ENCODE peak calls at places on chromosomes 2 and 18, in eight cellular contexts. B, T, A, O, X, Z, P and W are unnamed samples.

GRCh38 chr18:74608681-74609080 is 11.0 kb downstream of the ZNF407 start:
- DNase-seq in B (no peak), T (no peak), A (no peak), O (no peak), X (no peak), Z (peak), P (no peak), W (no peak)

GRCh38 chr2:22355816-22356433 is 1029.1 kb upstream of the KLHL29 start:
- DNase-seq in B (peak), T (peak), A (no peak), O (no peak), X (no peak), Z (peak), P (no peak), W (peak)

GRCh38 chr2:139122711-139123158 is 342.5 kb upstream of the NXPH2 start:
- DNase-seq in B (no peak), T (no peak), A (no peak), O (no peak), X (peak), Z (no peak), P (peak), W (peak)

GRCh38 chr2:186554850-186555785 is 34.7 kb upstream of the ITGAV start:
- DNase-seq in B (no peak), T (no peak), A (no peak), O (peak), X (no peak), Z (no peak), P (no peak), W (peak)

GRCh38 chr2:178455947-178456346 is 4.8 kb downstream of the PJVK start:
- DNase-seq in B (no peak), T (no peak), A (no peak), O (no peak), X (no peak), Z (no peak), P (no peak), W (no peak)

GRCh38 chr2:234137400-234138014 is 87.0 kb downstream of the SPP2 start:
- DNase-seq in B (no peak), T (peak), A (no peak), O (peak), X (no peak), Z (no peak), P (peak), W (no peak)

GRCh38 chr2:30421551-30422436 is 25.3 kb upstream of the LCLAT1 start:
- DNase-seq in B (no peak), T (no peak), A (peak), O (no peak), X (no peak), Z (no peak), P (no peak), W (peak)

GRCh38 chr2:119474371-119475224 is 42.9 kb downstream of the TMEM37 start:
- DNase-seq in B (no peak), T (no peak), A (no peak), O (no peak), X (no peak), Z (no peak), P (no peak), W (no peak)

GRCh38 chr2:241185961-241186360 is 2.5 kb upstream of the ANO7 start:
- DNase-seq in B (no peak), T (no peak), A (no peak), O (no peak), X (no peak), Z (no peak), P (no peak), W (no peak)

GRCh38 chr2:10521356-10521755 is 73.2 kb upstream of the ODC1 start:
- DNase-seq in B (no peak), T (no peak), A (no peak), O (no peak), X (no peak), Z (no peak), P (no peak), W (no peak)

GRCh38 chr2:226977775-226978190 is 141.9 kb downstream of the RHBDD1 start:
- DNase-seq in B (peak), T (no peak), A (no peak), O (no peak), X (no peak), Z (no peak), P (no peak), W (no peak)

GRCh38 chr18:79588636-79589481 is 90.7 kb upstream of the CTDP1 start:
- DNase-seq in B (no peak), T (no peak), A (no peak), O (peak), X (no peak), Z (peak), P (no peak), W (peak)

GRCh38 chr2:26630669-26631360 is 10.4 kb downstream of the CIB4 start:
- DNase-seq in B (no peak), T (peak), A (no peak), O (no peak), X (peak), Z (peak), P (no peak), W (no peak)

GRCh38 chr2:240255811-240256703 is 115.6 kb upstream of the OTOS start:
- DNase-seq in B (no peak), T (no peak), A (no peak), O (no peak), X (no peak), Z (peak), P (no peak), W (no peak)

GRCh38 chr2:26580751-26581150 is 60.4 kb downstream of the CIB4 start:
- DNase-seq in B (no peak), T (no peak), A (no peak), O (no peak), X (no peak), Z (no peak), P (no peak), W (no peak)

GRCh38 chr2:122750095-122750494 is 994.6 kb downstream of the TSN start:
- DNase-seq in B (no peak), T (no peak), A (no peak), O (no peak), X (no peak), Z (no peak), P (no peak), W (no peak)

GRCh38 chr2:237669628-237670351 is 42.4 kb downstream of the LRRFIP1 start:
- DNase-seq in B (no peak), T (no peak), A (peak), O (no peak), X (no peak), Z (peak), P (no peak), W (no peak)

GRCh38 chr2:200350796-200351195 is 44.3 kb downstream of the SPATS2L start:
- DNase-seq in B (no peak), T (no peak), A (no peak), O (no peak), X (no peak), Z (no peak), P (no peak), W (no peak)

GRCh38 chr2:71504611-71505010 is 51.2 kb downstream of the DYSF start:
- DNase-seq in B (no peak), T (no peak), A (no peak), O (no peak), X (no peak), Z (no peak), P (no peak), W (no peak)

GRCh38 chr2:216169087-216169486 is 59.9 kb downstream of the XRCC5 start:
- DNase-seq in B (no peak), T (no peak), A (no peak), O (no peak), X (no peak), Z (no peak), P (no peak), W (no peak)

GRCh38 chr2:98507940-98508689 is 63.5 kb downstream of the INPP4A start:
- DNase-seq in B (peak), T (no peak), A (no peak), O (no peak), X (no peak), Z (no peak), P (no peak), W (peak)
- TF ChIP-seq MAX in B (no peak), T (no peak), A (no peak), O (no peak), X (no peak), Z (no peak), P (no peak), W (no peak)

DNA sequence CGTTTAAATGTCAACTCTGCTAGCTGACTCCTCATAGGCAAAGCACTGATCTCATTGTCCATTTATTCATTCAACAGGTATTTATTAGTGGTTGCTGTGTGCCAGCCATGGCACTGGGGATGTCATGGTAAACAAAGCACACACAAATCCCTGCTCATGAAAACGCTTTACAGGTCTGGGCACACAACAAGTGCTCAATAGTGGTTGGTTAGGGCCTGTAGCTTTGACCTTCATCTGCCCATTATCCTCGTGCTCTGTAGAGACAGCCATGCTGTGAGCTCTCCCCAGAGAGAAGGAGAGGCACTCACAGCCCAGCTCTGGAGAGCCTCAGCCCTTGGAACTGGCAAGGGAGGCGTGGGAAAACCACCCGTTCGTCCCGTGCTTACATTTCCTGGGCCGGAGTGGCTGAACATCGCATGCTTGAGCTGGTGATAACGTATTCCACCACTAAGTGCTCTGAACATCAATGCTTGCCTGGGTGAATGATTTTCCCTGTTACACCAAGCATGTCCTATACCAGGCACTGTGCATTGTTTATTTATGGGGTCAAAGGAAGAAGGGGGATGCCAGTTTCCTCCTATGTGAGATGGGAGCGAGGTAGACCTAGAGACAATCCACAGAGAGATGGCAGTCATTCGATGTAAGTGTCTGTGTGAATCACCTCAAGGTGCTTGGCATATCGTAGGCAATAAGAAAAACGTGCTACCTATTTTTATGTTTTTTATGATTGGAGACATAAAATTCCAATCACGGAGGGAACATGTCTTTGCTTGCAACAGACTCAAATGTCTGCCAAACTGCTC is 75.3 kb downstream of the DDX1 start:
- DNase-seq in B (no peak), T (no peak), A (no peak), O (no peak), X (no peak), Z (no peak), P (no peak), W (no peak)
- TF ChIP-seq CTCF in B (no peak), T (no peak), A (no peak), O (no peak), X (no peak), Z (no peak), P (no peak), W (no peak)

GRCh38 chr2:113118263-113118657 is 9.1 kb upstream of the IL1RN start:
- DNase-seq in B (no peak), T (no peak), A (no peak), O (no peak), X (no peak), Z (no peak), P (no peak), W (no peak)
- TF ChIP-seq POLR2A in B (no peak), T (no peak), A (no peak), O (no peak), X (no peak), Z (no peak), P (no peak), W (no peak)

DNA sequence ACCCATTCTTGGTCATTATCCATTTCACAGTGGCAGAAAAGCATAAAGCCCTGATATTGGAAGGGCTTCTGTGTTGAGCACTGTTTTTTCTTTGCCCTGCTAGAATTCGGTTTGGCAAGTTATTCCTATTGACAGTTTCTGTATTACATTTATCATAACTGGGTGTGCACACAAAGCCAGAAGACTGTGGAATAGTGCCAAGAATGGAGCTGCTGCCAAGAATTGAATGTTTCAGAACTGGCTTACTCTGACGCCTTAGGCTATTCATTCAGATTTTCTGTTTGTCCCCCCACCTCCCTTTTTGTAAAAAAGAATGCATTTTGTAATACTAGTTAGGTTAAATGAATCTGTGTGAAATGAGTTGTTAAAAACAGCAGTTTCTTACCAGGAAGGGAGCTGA is 12.7 kb downstream of the KDM3A start:
- DNase-seq in B (no peak), T (no peak), A (no peak), O (peak), X (no peak), Z (no peak), P (no peak), W (no peak)
- TF ChIP-seq MAX in B (no peak), T (no peak), A (no peak), O (no peak), X (no peak), Z (no peak), P (no peak), W (no peak)

DNA sequence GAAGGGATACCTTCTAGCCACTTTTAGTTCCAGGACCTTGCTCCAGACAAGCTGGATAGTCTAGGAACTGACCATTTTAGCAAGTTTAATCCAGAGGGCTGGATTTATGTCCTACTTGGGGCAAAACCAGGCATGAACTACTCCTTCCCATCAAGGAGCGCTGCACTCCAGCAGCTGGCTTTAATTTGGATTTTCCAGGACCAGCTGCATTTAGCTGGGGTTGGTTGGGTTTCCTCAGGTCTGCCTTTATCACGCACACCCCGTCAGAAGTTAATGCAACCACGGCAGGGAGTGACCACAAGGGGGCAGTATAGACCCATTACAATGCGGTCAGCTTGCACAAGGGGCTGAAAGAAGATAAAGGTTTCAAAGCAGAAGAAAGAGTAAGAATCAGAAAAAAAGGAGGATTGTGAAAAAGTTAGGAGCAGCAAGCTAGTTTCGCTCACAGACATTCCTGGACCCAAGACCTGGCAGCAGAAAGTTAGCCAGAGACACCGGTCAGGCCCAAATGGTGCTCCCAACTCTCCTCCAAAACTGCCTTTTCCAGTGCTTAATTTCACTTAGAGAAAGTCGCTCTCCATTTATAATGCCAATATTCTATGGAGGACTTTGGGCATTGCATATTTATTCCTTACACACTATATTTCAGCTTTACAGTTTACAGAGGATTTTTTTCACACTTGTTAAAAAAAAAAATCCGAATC is 40.1 kb downstream of the SLC4A1AP start:
- DNase-seq in B (peak), T (peak), A (peak), O (peak), X (peak), Z (peak), P (peak), W (peak)
- TF ChIP-seq CTCF in B (peak), T (peak), A (peak), O (peak), X (peak), Z (peak), P (peak), W (peak)

GRCh38 chr2:141075753-141076152 is 1055.1 kb downstream of the LRP1B start:
- DNase-seq in B (no peak), T (no peak), A (no peak), O (no peak), X (no peak), Z (no peak), P (no peak), W (no peak)
- TF ChIP-seq POLR2A in B (no peak), T (no peak), A (no peak), O (no peak), X (no peak), Z (no peak), P (no peak), W (no peak)

GRCh38 chr2:96952976-96953610 is 33.3 kb downstream of the FAM178B start:
- DNase-seq in B (no peak), T (no peak), A (no peak), O (no peak), X (no peak), Z (no peak), P (no peak), W (no peak)

GRCh38 chr2:96949701-96950350 is 36.6 kb downstream of the FAM178B start:
- DNase-seq in B (no peak), T (no peak), A (no peak), O (no peak), X (no peak), Z (no peak), P (no peak), W (no peak)

GRCh38 chr2:96950391-96951124 is 35.8 kb downstream of the FAM178B start:
- DNase-seq in B (no peak), T (no peak), A (no peak), O (no peak), X (no peak), Z (no peak), P (no peak), W (no peak)

GRCh38 chr2:96952016-96952750 is 34.2 kb downstream of the FAM178B start:
- DNase-seq in B (no peak), T (no peak), A (no peak), O (no peak), X (no peak), Z (no peak), P (no peak), W (no peak)

GRCh38 chr2:96951125-96951654 is 35.2 kb downstream of the FAM178B start:
- DNase-seq in B (peak), T (peak), A (no peak), O (peak), X (peak), Z (peak), P (peak), W (peak)
- TF ChIP-seq MAX in B (no peak), T (no peak), A (no peak), O (no peak), X (no peak), Z (peak), P (peak), W (no peak)

GRCh38 chr18:36411745-36412168 is 114.2 kb downstream of the FHOD3 start:
- DNase-seq in B (peak), T (no peak), A (no peak), O (no peak), X (peak), Z (peak), P (no peak), W (peak)
- TF ChIP-seq CTCF in B (peak), T (no peak), A (peak), O (peak), X (peak), Z (peak), P (peak), W (peak)

GRCh38 chr2:128306081-128306930 is 12.4 kb downstream of the HS6ST1 start:
- DNase-seq in B (peak), T (peak), A (no peak), O (no peak), X (no peak), Z (peak), P (no peak), W (peak)
- TF ChIP-seq POLR2A in B (no peak), T (no peak), A (no peak), O (no peak), X (no peak), Z (peak), P (no peak), W (no peak)